ENCODE peak calls at places on chromosomes 16 and 17, in six cellular contexts. L is astrocyte of the spinal cord, U is progenitor cell of endocrine pancreas, B is T47D, M is SK-N-SH, D is Ammon's horn. X is an unnamed sample.

GRCh38 chr16:81036751-81037350 is 1.2 kb downstream of the ATMIN start:
- DNase-seq in L (no peak), U (no peak), B (no peak), M (peak; percentile 25), D (no peak), X (no peak)

GRCh38 chr16:16164244-16164643 is 59.0 kb downstream of the ABCC6 start:
- DNase-seq in L (no peak), U (no peak), B (no peak), M (no peak), D (no peak), X (no peak)

GRCh38 chr17:45231481-45232116 is 9.9 kb downstream of the FMNL1 start:
- DNase-seq in L (no peak), U (no peak), B (no peak), M (peak; percentile 76), D (no peak), X (peak; percentile 21)

GRCh38 chr17:64240741-64241347 is 22.2 kb downstream of the TEX2 start:
- DNase-seq in L (peak; percentile 77), U (no peak), B (no peak), M (peak; percentile 87), D (peak; percentile 60), X (no peak)

GRCh38 chr17:79154446-79154845 is 79.8 kb downstream of the ENGASE start:
- DNase-seq in L (no peak), U (no peak), B (no peak), M (peak; percentile 70), D (no peak), X (no peak)

GRCh38 chr16:87551487-87551886 is 50.8 kb upstream of the JPH3 start:
- DNase-seq in L (no peak), U (no peak), B (no peak), M (no peak), D (no peak), X (no peak)

GRCh38 chr16:3879887-3880564 is 487 bp downstream of the CREBBP start:
- DNase-seq in L (peak; percentile 35), U (peak; percentile 44), B (peak; percentile 38), M (peak; percentile 91), D (peak; percentile 81), X (no peak)

GRCh38 chr16:6446370-6446769 is 886.3 kb upstream of the RBFOX1 start:
- DNase-seq in L (no peak), U (no peak), B (no peak), M (no peak), D (no peak), X (no peak)

GRCh38 chr16:52924162-52924561 is 128.5 kb downstream of the CHD9NB start:
- DNase-seq in L (no peak), U (no peak), B (no peak), M (no peak), D (no peak), X (no peak)

GRCh38 chr17:41636652-41637051 is 12.3 kb upstream of the KRT17 start:
- DNase-seq in L (no peak), U (no peak), B (no peak), M (no peak), D (no peak), X (no peak)

GRCh38 chr17:61878520-61878919 is 15.2 kb upstream of the BRIP1 start:
- DNase-seq in L (no peak), U (no peak), B (no peak), M (no peak), D (no peak), X (no peak)

GRCh38 chr16:11273721-11274324 is 394 bp upstream of the PRM3 start:
- DNase-seq in L (no peak), U (no peak), B (no peak), M (no peak), D (no peak), X (peak; percentile 5)

GRCh38 chr17:694239-694638 is 20.4 kb downstream of the VPS53 start:
- DNase-seq in L (peak; percentile 98), U (no peak), B (no peak), M (no peak), D (no peak), X (no peak)

GRCh38 chr16:82293671-82294070 is 123.6 kb upstream of the MPHOSPH6 start:
- DNase-seq in L (no peak), U (no peak), B (no peak), M (no peak), D (no peak), X (no peak)

GRCh38 chr17:3738562-3739295 is 15.0 kb downstream of the HASPIN start:
- DNase-seq in L (peak; percentile 5), U (no peak), B (peak; percentile 52), M (no peak), D (peak; percentile 39), X (peak; percentile 75)

GRCh38 chr16:28321700-28322411 is 29.5 kb downstream of the SBK1 start:
- DNase-seq in L (peak; percentile 5), U (no peak), B (peak; percentile 64), M (peak; percentile 80), D (no peak), X (no peak)

GRCh38 chr17:13746379-13746778 is 144.7 kb upstream of the HS3ST3A1 start:
- DNase-seq in L (no peak), U (no peak), B (no peak), M (peak; percentile 4), D (no peak), X (no peak)

GRCh38 chr17:80539022-80539421 is 5.6 kb upstream of the RPTOR start:
- DNase-seq in L (no peak), U (no peak), B (no peak), M (no peak), D (no peak), X (no peak)

GRCh38 chr16:49376206-49376605 is 2.6 kb downstream of the C16orf78 start:
- DNase-seq in L (no peak), U (no peak), B (no peak), M (no peak), D (no peak), X (no peak)